ENCODE peak calls at places on chromosomes 3 and 15, in four cellular contexts. Y is WTC11, D is AG09309, B is ascending aorta. K is an unnamed sample.

GRCh38 chr3:40240921-40241320 is 68.6 kb upstream of the EIF1B start:
- DNase-seq in Y (no peak), D (no peak), B (no peak), K (no peak)

GRCh38 chr15:46489276-46489675 is 854.4 kb downstream of the SQOR start:
- DNase-seq in Y (no peak), D (no peak), B (no peak), K (no peak)

GRCh38 chr3:121592856-121593702 is at the start of gene FBXO40:
- DNase-seq in Y (peak), D (no peak), B (no peak), K (no peak)

GRCh38 chr3:80519436-80519835 is 751.6 kb upstream of the ROBO1 start:
- DNase-seq in Y (no peak), D (no peak), B (no peak), K (no peak)

GRCh38 chr3:149784064-149784704 is 8.2 kb downstream of the ANKUB1 start:
- DNase-seq in Y (no peak), D (no peak), B (no peak), K (no peak)

GRCh38 chr3:66259721-66260255 is 39.0 kb downstream of the SLC25A26 start:
- DNase-seq in Y (no peak), D (no peak), B (no peak), K (no peak)

GRCh38 chr3:133928136-133928893 is 32.6 kb upstream of the RAB6B start:
- DNase-seq in Y (no peak), D (no peak), B (peak), K (peak)

GRCh38 chr3:61158152-61158551 is 93.1 kb downstream of the FHIT start:
- DNase-seq in Y (no peak), D (no peak), B (no peak), K (no peak)

K was measured in osteocyte.